ENCODE peak calls at places on chromosomes 4 and X, in seven cellular contexts. B is HCT116, Y is SK-N-SH, V is K562, T is H1, Z is GM12878, S is NT2/D1. H is an unnamed sample.

GRCh38 chr4:160351018-160351417 is 1248.1 kb downstream of the RAPGEF2 start:
- DNase-seq in Z (no peak), B (no peak), S (no peak), V (no peak), Y (no peak), T (no peak), H (no peak)

GRCh38 chrX:39261446-39262147 is 460.3 kb downstream of the MID1IP1 start:
- DNase-seq in Z (no peak), Y (peak; percentile 25), B (peak; percentile 8), S (peak; percentile 36), T (no peak), V (peak; percentile 24), H (peak; percentile 0)

GRCh38 chr4:186486172-186486571 is 69.2 kb downstream of the MTNR1A start:
- DNase-seq in B (no peak), Z (no peak), V (no peak), Y (peak; percentile 24), T (no peak), S (no peak), H (no peak)

GRCh38 chrX:50067435-50068292 is 133.1 kb downstream of the AKAP4 start:
- DNase-seq in Z (no peak), V (no peak), T (peak; percentile 51), S (peak; percentile 71), Y (peak; percentile 66), B (no peak), H (peak; percentile 66)

GRCh38 chr4:9703391-9703790 is 78.0 kb upstream of the DRD5 start:
- DNase-seq in Z (peak; percentile 5), V (peak; percentile 53), S (peak; percentile 68), B (peak; percentile 52), Y (peak; percentile 58), T (peak; percentile 94), H (peak; percentile 35)

GRCh38 chrX:21989415-21989814 is 42.7 kb upstream of the PHEX start:
- DNase-seq in V (no peak), Z (peak; percentile 27), B (no peak), S (no peak), T (no peak), Y (no peak), H (no peak)

GRCh38 chrX:14529288-14529989 is at the start of gene GLRA2:
- DNase-seq in V (peak; percentile 3), Y (no peak), B (no peak), Z (no peak), T (peak; percentile 56), S (peak; percentile 54), H (peak; percentile 1)

GRCh38 chr4:55303818-55304217 is 42.2 kb upstream of the SRD5A3 start:
- DNase-seq in S (no peak), B (peak; percentile 26), V (no peak), T (no peak), Z (no peak), Y (no peak), H (no peak)

GRCh38 chr4:5980436-5981155 is 37.6 kb downstream of the C4orf50 start:
- DNase-seq in T (no peak), Z (no peak), V (no peak), Y (peak; percentile 73), S (no peak), B (peak; percentile 7), H (no peak)

GRCh38 chr4:62262676-62263075 is 1062.5 kb downstream of the ADGRL3 start:
- DNase-seq in T (no peak), Z (no peak), Y (no peak), S (no peak), V (no peak), B (no peak), H (no peak)

GRCh38 chr4:121794505-121795192 is 6.5 kb upstream of the EXOSC9 start:
- DNase-seq in V (peak; percentile 87), T (no peak), S (no peak), Y (no peak), B (no peak), Z (no peak), H (peak; percentile 79)

GRCh38 chr4:81595287-81595686 is 123.6 kb upstream of the RASGEF1B start:
- DNase-seq in Y (no peak), V (no peak), Z (no peak), S (no peak), T (no peak), B (no peak), H (no peak)

GRCh38 chr4:85681194-85681803 is 206.3 kb downstream of the ARHGAP24 start:
- DNase-seq in B (no peak), S (no peak), V (no peak), Y (no peak), T (no peak), Z (no peak), H (no peak)

GRCh38 chr4:25937801-25938200 is 23.8 kb downstream of the SMIM20 start:
- DNase-seq in S (no peak), B (no peak), Y (no peak), Z (no peak), V (no peak), T (no peak), H (no peak)

GRCh38 chr4:169658970-169659735 is 38.8 kb downstream of the CLCN3 start:
- DNase-seq in S (no peak), Y (no peak), T (no peak), V (no peak), B (no peak), Z (no peak), H (no peak)

GRCh38 chr4:180028682-180029081 is 2214.5 kb upstream of the TENM3 start:
- DNase-seq in T (peak; percentile 65), B (peak; percentile 33), Y (peak; percentile 1), Z (peak; percentile 12), S (peak; percentile 15), V (no peak), H (peak; percentile 58)

GRCh38 chr4:154677300-154677699 is 64.8 kb upstream of the FGG start:
- DNase-seq in B (no peak), S (no peak), T (no peak), V (no peak), Z (no peak), Y (no peak), H (no peak)

GRCh38 chr4:165439981-165440380 is 61.2 kb downstream of the CPE start:
- DNase-seq in V (no peak), S (no peak), T (no peak), Z (no peak), B (no peak), Y (no peak), H (no peak)

GRCh38 chr4:156158747-156159146 is 205.1 kb upstream of the CTSO start:
- DNase-seq in Z (no peak), S (no peak), T (no peak), Y (no peak), B (no peak), V (no peak), H (no peak)
- TF ChIP-seq YY1 in Z (no peak), S (no peak), T (no peak), Y (no peak), B (no peak), V (no peak), H (no peak)

GRCh38 chrX:95367286-95367685 is 1317.4 kb upstream of the DIAPH2 start:
- DNase-seq in B (no peak), T (no peak), Y (no peak), S (no peak), V (no peak), Z (no peak), H (no peak)
- TF ChIP-seq YY1 in B (no peak), T (no peak), Y (no peak), S (no peak), V (no peak), Z (no peak), H (no peak)

DNA sequence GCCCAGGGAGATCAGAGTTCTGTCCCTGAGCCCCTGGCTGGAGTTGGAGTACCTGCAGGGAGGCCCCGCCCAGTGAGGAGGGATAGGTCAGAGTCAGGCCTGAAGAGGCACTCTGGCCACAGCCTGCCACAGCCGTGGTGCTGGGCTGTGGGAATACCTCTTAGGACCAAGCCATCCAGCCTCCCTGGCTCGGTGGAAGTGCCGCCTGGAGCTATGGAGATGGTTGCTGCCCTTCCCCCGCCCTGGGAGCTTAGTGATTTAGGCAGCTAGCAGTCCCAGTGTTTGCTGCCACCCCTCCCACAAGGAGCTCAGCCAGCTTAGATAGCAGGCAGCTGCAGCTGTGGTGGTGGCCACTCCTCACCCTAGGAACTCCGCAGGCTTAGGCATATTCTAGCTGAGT is 446.3 kb upstream of the GNPDA2 start:
- DNase-seq in S (peak; percentile 2), B (no peak), V (no peak), Z (no peak), T (no peak), Y (no peak), H (no peak)
- TF ChIP-seq YY1 in S (no peak), B (no peak), V (no peak), Z (no peak), T (no peak), Y (no peak), H (no peak)

DNA sequence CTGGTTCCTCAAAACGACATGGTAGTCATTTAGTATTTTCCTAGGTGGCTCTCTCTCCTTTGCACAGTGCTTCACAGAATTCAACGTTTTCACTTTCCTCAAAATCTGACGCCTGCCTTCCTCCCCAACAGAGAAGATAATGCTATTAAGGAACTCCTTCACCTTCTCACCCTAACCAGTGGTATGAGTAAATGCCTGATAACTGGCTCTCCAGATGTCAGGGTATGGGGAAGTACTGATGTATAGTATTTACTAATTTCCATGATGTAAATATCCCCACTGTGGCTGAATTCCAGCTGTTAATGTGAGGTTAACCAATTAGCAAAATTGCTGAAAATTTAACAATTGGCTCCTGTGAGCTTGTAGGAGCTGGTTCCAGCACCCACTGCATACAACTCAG is 28.8 kb upstream of the NSUN7 start:
- DNase-seq in T (no peak), Y (no peak), B (no peak), V (no peak), Z (no peak), S (no peak), H (no peak)
- TF ChIP-seq YY1 in T (no peak), Y (no peak), B (no peak), V (no peak), Z (no peak), S (no peak), H (no peak)

GRCh38 chrX:12996934-12997435 is 22.1 kb downstream of the TMSB4X start:
- DNase-seq in Z (no peak), S (no peak), B (no peak), Y (no peak), V (no peak), T (no peak), H (no peak)

GRCh38 chrX:13000311-13000811 is 25.5 kb downstream of the TMSB4X start:
- DNase-seq in Y (no peak), T (no peak), V (no peak), B (no peak), S (no peak), Z (peak; percentile 90), H (no peak)

GRCh38 chrX:13001097-13001496 is 26.2 kb downstream of the TMSB4X start:
- DNase-seq in S (no peak), B (no peak), Y (no peak), Z (no peak), T (no peak), V (no peak), H (no peak)

GRCh38 chrX:12997898-12998687 is 23.2 kb downstream of the TMSB4X start:
- DNase-seq in Y (no peak), Z (no peak), V (no peak), S (no peak), B (no peak), T (no peak), H (no peak)

DNA sequence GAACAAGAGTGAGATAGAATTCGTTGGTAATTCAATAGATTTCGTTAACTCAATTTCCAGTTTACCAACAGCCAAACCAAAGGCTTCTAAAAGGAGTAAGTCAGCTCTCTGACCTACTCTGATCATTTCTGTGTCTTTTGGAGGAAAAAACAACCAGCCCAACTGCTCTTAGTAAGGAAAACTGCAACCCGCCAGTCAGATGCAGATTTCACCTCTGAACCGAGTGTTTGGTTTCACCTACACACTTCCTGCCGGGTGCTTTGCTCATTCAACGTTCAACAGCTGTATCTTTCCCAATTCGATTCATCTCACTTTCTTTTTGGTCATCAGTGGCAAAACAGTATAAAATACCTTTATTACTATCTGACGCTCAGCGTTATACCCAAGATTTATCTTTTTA is 24.5 kb downstream of the TMSB4X start:
- DNase-seq in V (no peak), Y (no peak), S (no peak), B (no peak), T (no peak), Z (no peak), H (no peak)
- TF ChIP-seq YY1 in V (no peak), Y (no peak), S (no peak), B (no peak), T (no peak), Z (no peak), H (no peak)